ENCODE peak calls at places on chromosomes 13 and 19, in eight cellular contexts. V, B, L, G, K, M, O and N are unnamed samples.

GRCh38 chr13:29359181-29359580 is 236.3 kb downstream of the SLC7A1 start:
- DNase-seq in K (no peak), O (no peak), L (no peak), M (no peak), V (no peak), B (no peak), G (no peak), N (no peak)

GRCh38 chr13:20814224-20814910 is 40.6 kb upstream of the EEF1AKMT1 start:
- DNase-seq in K (no peak), L (peak; percentile 83), V (peak; percentile 77), B (peak; percentile 94), M (no peak), G (peak; percentile 46), O (peak; percentile 50), N (no peak)

GRCh38 chr19:15576526-15577156 is 38.4 kb upstream of the CYP4F8 start:
- DNase-seq in O (no peak), G (no peak), B (no peak), K (no peak), V (no peak), M (no peak), L (no peak), N (no peak)

GRCh38 chr13:44426461-44426860 is 52.8 kb downstream of the SERP2 start:
- DNase-seq in L (no peak), B (no peak), G (no peak), V (no peak), M (no peak), O (no peak), K (no peak), N (no peak)

GRCh38 chr19:34926361-34926684 is 380 bp upstream of the ZNF30 start:
- DNase-seq in G (no peak), O (no peak), M (no peak), L (no peak), B (no peak), K (no peak), V (no peak), N (no peak)

GRCh38 chr19:10533656-10534386 is 9.9 kb upstream of the ATG4D start:
- DNase-seq in M (no peak), B (no peak), O (no peak), V (peak; percentile 24), K (no peak), G (peak; percentile 29), L (no peak), N (no peak)

GRCh38 chr19:53896682-53897081 is 12.4 kb upstream of the CACNG7 start:
- DNase-seq in M (no peak), O (no peak), K (no peak), L (no peak), G (no peak), B (no peak), V (no peak), N (no peak)

GRCh38 chr13:24671367-24672117 is 8.7 kb upstream of the ATP12A start:
- DNase-seq in O (peak; percentile 35), K (no peak), V (peak; percentile 57), G (peak; percentile 67), L (peak; percentile 16), M (peak; percentile 61), B (peak; percentile 69), N (no peak)

GRCh38 chr19:55643003-55643732 is at the start of gene ZNF581:
- DNase-seq in L (peak; percentile 73), B (peak; percentile 84), O (no peak), K (peak; percentile 75), G (peak; percentile 86), M (peak; percentile 71), V (peak; percentile 40), N (peak; percentile 90)

GRCh38 chr19:12841094-12841493 is 2.8 kb downstream of the MAST1 start:
- DNase-seq in G (no peak), V (no peak), K (peak; percentile 94), B (no peak), O (no peak), M (peak; percentile 98), L (no peak), N (no peak)

GRCh38 chr19:42076375-42076944 is 494 bp downstream of the ZNF574 start:
- DNase-seq in K (no peak), O (no peak), M (no peak), G (no peak), B (no peak), V (no peak), L (peak; percentile 39), N (no peak)
- TF ChIP-seq CTCF in K (no peak), O (no peak), M (no peak), G (no peak), B (no peak), V (no peak), L (no peak), N (no peak)

DNA sequence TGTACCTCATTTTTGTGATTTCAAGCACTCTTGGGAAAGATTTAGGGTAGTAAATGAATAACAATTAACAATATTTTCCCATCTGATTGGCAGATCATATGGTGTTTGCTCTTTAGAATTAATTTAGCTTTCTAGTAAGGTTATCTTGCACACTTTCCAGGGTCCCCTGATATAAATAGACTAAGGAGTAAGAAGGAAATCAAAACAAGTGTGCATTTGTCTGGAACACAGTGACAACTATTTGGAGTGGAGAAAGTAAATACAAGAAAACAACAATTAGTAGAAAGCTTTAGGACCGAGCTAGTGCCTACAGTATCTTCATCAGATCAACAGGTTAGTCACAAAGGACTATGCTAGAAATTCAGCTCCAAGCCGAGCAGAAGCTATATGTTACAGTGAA is 429.5 kb downstream of the COG6 start:
- DNase-seq in L (no peak), G (no peak), B (no peak), M (no peak), K (no peak), V (no peak), O (no peak), N (no peak)
- TF ChIP-seq CTCF in L (no peak), G (no peak), B (no peak), M (no peak), K (no peak), V (no peak), O (no peak), N (no peak)

GRCh38 chr19:36030264-36031148 is 2.2 kb downstream of the CLIP3 start:
- DNase-seq in L (no peak), O (no peak), M (no peak), V (no peak), G (peak; percentile 61), B (no peak), K (no peak), N (no peak)
- TF ChIP-seq CTCF in L (no peak), O (no peak), M (no peak), V (peak; percentile 22), G (peak; percentile 5), B (no peak), K (no peak), N (no peak)

DNA sequence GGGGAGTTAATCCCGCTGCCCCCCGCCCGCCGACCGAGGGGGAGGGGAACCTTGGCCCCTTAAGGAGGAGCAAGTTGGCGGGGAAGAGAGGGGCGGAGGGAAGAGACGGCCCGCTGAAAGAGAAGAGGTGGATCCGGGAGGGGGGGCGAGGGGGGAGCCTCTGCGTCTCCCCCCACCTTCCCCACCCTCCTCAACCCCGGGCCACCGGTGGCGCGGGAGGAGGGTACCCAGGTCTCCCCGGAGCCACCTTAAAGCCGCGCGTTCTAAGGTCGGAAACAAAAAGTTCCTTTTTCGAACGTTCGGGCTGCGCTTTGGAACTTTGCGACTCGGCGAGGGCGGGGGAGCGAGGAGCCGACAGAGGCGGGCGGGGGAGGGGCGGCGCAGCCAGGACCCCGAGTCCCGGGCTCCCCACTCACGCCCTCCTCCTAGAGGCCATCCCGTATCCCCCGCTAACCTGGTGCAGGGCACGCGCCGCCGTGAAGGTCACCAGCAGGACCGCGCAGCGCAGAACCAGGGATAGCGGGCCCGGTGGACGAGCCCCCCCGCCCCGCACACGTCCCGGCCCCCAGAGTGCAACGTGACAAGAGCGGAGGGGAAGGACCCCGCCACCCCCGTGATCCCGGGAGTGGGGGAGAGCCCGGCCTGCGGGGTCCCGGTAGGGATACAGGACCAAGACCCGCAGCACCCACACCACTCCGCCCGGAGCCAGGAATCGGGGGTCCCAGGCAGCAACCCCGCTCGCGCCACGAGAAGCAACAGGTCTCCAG is 662 bp downstream of the ERF start:
- DNase-seq in K (peak; percentile 80), V (no peak), M (peak; percentile 72), L (peak; percentile 83), B (no peak), O (no peak), G (peak; percentile 92), N (no peak)
- TF ChIP-seq CTCF in K (no peak), V (no peak), M (peak; percentile 25), L (no peak), B (no peak), O (no peak), G (no peak), N (no peak)

GRCh38 chr13:48976677-48977625 is 1.2 kb downstream of the FNDC3A start:
- DNase-seq in M (no peak), K (no peak), B (peak; percentile 60), L (no peak), V (no peak), G (peak; percentile 3), O (no peak), N (no peak)
- TF ChIP-seq CTCF in M (no peak), K (no peak), B (no peak), L (no peak), V (no peak), G (no peak), O (no peak), N (no peak)